ENCODE peak calls at places on chromosomes 3 and 15, in eight cellular contexts. I, E, C, Z, T, G, N and P are unnamed samples.

GRCh38 chr15:90915808-90916440 is 12.8 kb downstream of the MAN2A2 start:
- DNase-seq in T (peak; percentile 89), E (peak; percentile 91), Z (no peak), N (peak; percentile 85), I (no peak), C (peak; percentile 54), G (peak; percentile 53), P (no peak)

GRCh38 chr15:70535071-70535954 is 228.0 kb downstream of the UACA start:
- DNase-seq in Z (no peak), T (no peak), E (peak; percentile 84), G (no peak), N (no peak), C (no peak), I (no peak), P (no peak)

GRCh38 chr3:25037049-25037547 is 391.0 kb upstream of the RARB start:
- DNase-seq in G (no peak), I (peak; percentile 18), N (no peak), Z (no peak), E (no peak), T (no peak), C (no peak), P (no peak)

GRCh38 chr3:118636841-118637240 is 397.8 kb downstream of the IGSF11 start:
- DNase-seq in T (no peak), Z (no peak), C (no peak), G (no peak), N (no peak), I (no peak), E (no peak), P (no peak)

GRCh38 chr3:131217296-131217741 is 164.3 kb upstream of the NUDT16 start:
- DNase-seq in I (no peak), N (no peak), T (no peak), E (no peak), Z (no peak), C (peak; percentile 17), G (no peak), P (no peak)

GRCh38 chr3:119469378-119470189 is 821 bp downstream of the POGLUT1 start:
- DNase-seq in T (no peak), G (no peak), Z (no peak), N (no peak), C (peak; percentile 13), E (no peak), I (peak; percentile 20), P (peak; percentile 10)

GRCh38 chr3:24387493-24387892 is 107.2 kb downstream of the THRB start:
- DNase-seq in C (no peak), G (no peak), N (no peak), T (no peak), I (no peak), E (no peak), Z (no peak), P (no peak)

GRCh38 chr3:24128195-24129005 is 183.3 kb downstream of the NR1D2 start:
- DNase-seq in C (no peak), Z (peak; percentile 8), E (no peak), N (no peak), G (no peak), I (peak; percentile 47), T (peak; percentile 28), P (no peak)

GRCh38 chr3:50195501-50196252 is 4.3 kb downstream of the GNAT1 start:
- DNase-seq in T (no peak), E (no peak), Z (no peak), I (no peak), G (no peak), N (no peak), C (no peak), P (peak; percentile 81)

GRCh38 chr3:72597756-72598195 is 250.5 kb downstream of the SHQ1 start:
- DNase-seq in Z (no peak), I (no peak), T (no peak), G (no peak), C (no peak), N (no peak), E (no peak), P (peak; percentile 28)

GRCh38 chr15:94255540-94255939 is 24.2 kb downstream of the MCTP2 start:
- DNase-seq in I (no peak), G (no peak), E (no peak), Z (no peak), C (no peak), N (no peak), T (no peak), P (no peak)

GRCh38 chr15:100602822-100603393 is 519 bp downstream of the ASB7 start:
- DNase-seq in N (no peak), I (no peak), E (peak; percentile 78), Z (no peak), T (no peak), G (no peak), C (no peak), P (peak; percentile 13)

GRCh38 chr3:150299221-150299620 is 108.9 kb upstream of the TSC22D2 start:
- DNase-seq in Z (no peak), T (no peak), I (no peak), N (no peak), E (no peak), C (no peak), G (no peak), P (no peak)

GRCh38 chr3:90055721-90056120 is 948.3 kb downstream of the EPHA3 start:
- DNase-seq in C (no peak), Z (no peak), E (no peak), N (no peak), T (no peak), G (no peak), I (no peak), P (no peak)

GRCh38 chr3:99776516-99777209 is 41.0 kb upstream of the CMSS1 start:
- DNase-seq in G (no peak), I (no peak), N (no peak), Z (no peak), C (no peak), T (no peak), E (no peak), P (no peak)

GRCh38 chr15:60115579-60116415 is 111.7 kb downstream of the FOXB1 start:
- DNase-seq in T (no peak), I (no peak), Z (no peak), N (no peak), G (no peak), C (no peak), E (no peak), P (no peak)

GRCh38 chr15:35078221-35078915 is 6.7 kb downstream of the NANOGP8 start:
- DNase-seq in I (peak; percentile 48), G (no peak), T (peak; percentile 49), Z (peak; percentile 44), N (no peak), C (peak; percentile 19), E (no peak), P (peak; percentile 62)

GRCh38 chr3:196609815-196610515 is 29.5 kb upstream of the NRROS start:
- DNase-seq in I (no peak), C (no peak), E (no peak), Z (no peak), N (no peak), G (no peak), T (no peak), P (no peak)

GRCh38 chr15:73688455-73688854 is 4.3 kb downstream of the CD276 start:
- DNase-seq in N (peak; percentile 52), C (no peak), E (peak; percentile 28), T (no peak), G (no peak), Z (no peak), I (no peak), P (no peak)

GRCh38 chr3:16869606-16870005 is 15.1 kb upstream of the PLCL2 start:
- DNase-seq in N (no peak), Z (no peak), E (no peak), G (no peak), T (no peak), I (no peak), C (no peak), P (no peak)
- TF ChIP-seq POLR2A in N (no peak), Z (no peak), E (no peak), G (no peak), T (no peak), I (no peak), C (no peak), P (no peak)

DNA sequence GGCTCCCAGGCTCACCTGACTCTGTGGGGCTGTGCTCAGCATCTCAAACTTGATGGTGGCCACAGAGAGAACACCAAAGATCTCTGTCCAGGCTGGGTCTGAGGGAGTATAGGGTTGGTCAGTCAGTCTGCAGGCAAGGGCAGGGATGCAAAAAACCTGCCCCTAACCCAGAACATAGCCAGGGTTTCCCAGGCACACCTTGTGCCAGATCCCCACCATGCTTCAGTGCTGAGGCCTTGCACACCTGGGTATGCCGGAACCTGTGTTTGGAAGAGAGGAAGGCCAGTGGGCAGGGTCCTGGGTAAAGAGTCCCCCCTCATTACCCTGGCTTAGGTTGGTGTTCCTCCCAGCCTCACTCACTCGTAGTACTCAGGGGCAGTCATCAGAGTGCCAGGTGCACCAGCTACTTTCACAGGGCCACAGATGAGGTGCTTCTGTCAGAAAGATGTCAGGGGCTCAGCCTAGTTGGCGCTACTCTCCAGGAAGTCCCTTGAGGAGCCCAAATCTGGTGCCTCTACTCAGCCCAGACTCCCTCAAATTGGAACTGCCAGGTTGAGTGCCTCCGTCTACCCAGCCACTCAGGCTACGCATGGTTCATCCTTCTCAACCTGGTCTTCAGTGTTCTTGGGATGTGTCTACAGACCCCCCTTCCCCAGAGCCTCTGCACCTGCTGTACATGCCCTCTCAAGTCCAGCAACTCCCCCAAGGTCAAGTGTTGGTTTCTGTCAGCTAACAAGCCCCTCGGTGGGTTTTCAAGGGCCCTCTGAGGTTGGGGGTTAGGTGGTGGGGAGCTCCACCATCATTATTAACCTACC is 1.8 kb downstream of the DALRD3 start:
- DNase-seq in G (no peak), Z (no peak), E (no peak), C (no peak), T (no peak), I (no peak), N (no peak), P (no peak)
- TF ChIP-seq POLR2A in G (no peak), Z (no peak), E (no peak), C (no peak), T (no peak), I (no peak), N (no peak), P (peak; percentile 5)

DNA sequence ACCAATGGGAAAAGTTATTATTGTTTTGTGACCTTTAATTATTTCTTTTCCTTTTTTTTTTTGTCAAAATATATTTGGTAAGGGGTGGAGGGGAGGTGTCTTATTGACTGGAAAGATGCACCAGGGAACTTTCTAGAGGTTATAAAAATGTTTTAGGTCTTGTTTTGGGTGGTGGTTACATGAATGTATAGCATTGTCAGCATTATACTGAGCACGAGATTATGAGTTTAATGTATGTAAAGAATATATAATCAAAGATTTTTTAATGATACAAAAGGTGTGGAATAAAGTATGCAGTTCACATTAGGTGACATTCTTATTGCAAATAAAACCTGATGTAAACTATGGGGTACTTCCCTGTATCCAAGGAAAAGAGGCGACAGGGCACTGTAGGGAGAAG is 23.0 kb upstream of the MAP3K13 start:
- DNase-seq in C (no peak), I (no peak), E (no peak), Z (no peak), G (no peak), N (no peak), T (no peak), P (no peak)
- TF ChIP-seq POLR2A in C (no peak), I (no peak), E (no peak), Z (no peak), G (no peak), N (no peak), T (no peak), P (no peak)

DNA sequence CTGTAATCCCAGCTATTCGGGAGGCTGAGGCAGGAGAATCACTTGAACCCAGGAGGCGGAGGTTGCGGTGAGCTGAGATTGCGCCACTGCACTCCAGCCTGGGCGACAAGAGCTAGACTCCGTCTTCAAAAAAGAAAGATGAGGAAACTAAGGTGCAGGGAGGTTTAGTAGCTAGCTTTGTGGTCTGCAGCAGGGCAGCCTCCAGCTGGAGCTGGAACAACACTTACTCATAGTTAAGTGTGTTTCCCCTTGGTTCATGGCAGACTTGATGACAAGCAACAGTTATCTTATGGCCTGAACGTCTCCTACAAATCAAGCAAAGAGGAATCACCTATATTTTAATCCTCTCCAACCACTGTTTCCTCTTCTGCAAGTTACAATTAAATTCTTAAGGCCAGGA is 12.6 kb downstream of the KAT2B start:
- DNase-seq in G (no peak), T (no peak), I (no peak), Z (no peak), E (no peak), N (no peak), C (no peak), P (no peak)
- TF ChIP-seq POLR2A in G (no peak), T (no peak), I (no peak), Z (no peak), E (no peak), N (no peak), C (no peak), P (no peak)